ENCODE peak calls at places on chromosomes 13 and 19, in nine cellular contexts. K, S, Q, J, D, E, N, Z and F are unnamed samples.

GRCh38 chr13:91313103-91313502 is 34.4 kb upstream of the MIR17HG start:
- DNase-seq in K (no peak), S (no peak), Q (no peak), J (peak), D (no peak), E (no peak), N (no peak), Z (no peak), F (no peak)

GRCh38 chr13:84571264-84571663 is 689.0 kb upstream of the SLITRK1 start:
- DNase-seq in K (no peak), S (no peak), Q (no peak), J (no peak), D (no peak), E (no peak), N (no peak), Z (no peak), F (no peak)

GRCh38 chr19:56712609-56713008 is 41.1 kb upstream of the ZNF835 start:
- DNase-seq in K (no peak), S (no peak), Q (no peak), J (no peak), D (no peak), E (no peak), N (no peak), Z (no peak), F (no peak)

GRCh38 chr19:45215391-45216191 is 29.6 kb downstream of the EXOC3L2 start:
- DNase-seq in K (no peak), S (no peak), Q (peak), J (no peak), D (no peak), E (no peak), N (no peak), Z (peak), F (no peak)

GRCh38 chr13:78659450-78660110 is 625 bp upstream of the OBI1 start:
- DNase-seq in K (no peak), S (no peak), Q (no peak), J (no peak), D (no peak), E (no peak), N (no peak), Z (no peak), F (no peak)

GRCh38 chr13:27489456-27489855 is 39.1 kb upstream of the MTIF3 start:
- DNase-seq in K (no peak), S (no peak), Q (no peak), J (no peak), D (no peak), E (no peak), N (no peak), Z (no peak), F (no peak)

GRCh38 chr19:2846180-2846935 is 5.1 kb downstream of the ZNF555 start:
- DNase-seq in K (no peak), S (no peak), Q (no peak), J (no peak), D (no peak), E (no peak), N (no peak), Z (no peak), F (no peak)

GRCh38 chr13:50244913-50245574 is 229.8 kb downstream of the KCNRG start:
- DNase-seq in K (no peak), S (peak), Q (peak), J (no peak), D (no peak), E (no peak), N (no peak), Z (no peak), F (no peak)

GRCh38 chr19:29528350-29528945 is 2.7 kb downstream of the VSTM2B start:
- DNase-seq in K (peak), S (peak), Q (no peak), J (peak), D (no peak), E (peak), N (peak), Z (peak), F (peak)

GRCh38 chr13:86757236-86757978 is 913.8 kb upstream of the SLITRK5 start:
- DNase-seq in K (no peak), S (no peak), Q (no peak), J (no peak), D (no peak), E (no peak), N (no peak), Z (no peak), F (no peak)

GRCh38 chr19:30408734-30409301 is 36.6 kb downstream of the ZNF536 start:
- DNase-seq in K (no peak), S (no peak), Q (no peak), J (no peak), D (no peak), E (no peak), N (no peak), Z (no peak), F (no peak)

GRCh38 chr13:113622791-113623490 is 35.1 kb downstream of the ATP4B start:
- DNase-seq in K (no peak), S (no peak), Q (no peak), J (no peak), D (peak), E (peak), N (no peak), Z (peak), F (peak)

GRCh38 chr13:105333416-105333815 is 1202.0 kb downstream of the EFNB2 start:
- DNase-seq in K (no peak), S (no peak), Q (no peak), J (no peak), D (no peak), E (no peak), N (no peak), Z (no peak), F (no peak)

GRCh38 chr13:42547615-42548014 is 26.3 kb upstream of the TNFSF11 start:
- DNase-seq in K (no peak), S (no peak), Q (no peak), J (no peak), D (no peak), E (no peak), N (no peak), Z (no peak), F (no peak)

GRCh38 chr13:79060216-79060615 is 345.8 kb downstream of the RBM26 start:
- DNase-seq in K (no peak), S (no peak), Q (no peak), J (no peak), D (no peak), E (no peak), N (no peak), Z (no peak), F (no peak)

GRCh38 chr19:495440-496332 is 600 bp upstream of the MADCAM1 start:
- DNase-seq in K (no peak), S (no peak), Q (no peak), J (no peak), D (no peak), E (no peak), N (no peak), Z (peak), F (no peak)

GRCh38 chr19:45790942-45791341 is 1.7 kb downstream of the DMWD start:
- DNase-seq in K (no peak), S (no peak), Q (no peak), J (no peak), D (no peak), E (no peak), N (peak), Z (peak), F (no peak)

GRCh38 chr19:48644839-48645651 is 942 bp downstream of the CA11 start:
- DNase-seq in K (no peak), S (peak), Q (peak), J (peak), D (no peak), E (peak), N (peak), Z (peak), F (peak)
- TF ChIP-seq POLR2A in K (no peak), S (peak), Q (no peak), J (peak), D (no peak), E (no peak), N (no peak), Z (no peak), F (no peak)

GRCh38 chr19:48321372-48321621 is 4.1 kb upstream of the EMP3 start:
- DNase-seq in K (peak), S (peak), Q (peak), J (peak), D (peak), E (peak), N (peak), Z (peak), F (peak)
- TF ChIP-seq POLR2A in K (no peak), S (no peak), Q (no peak), J (peak), D (no peak), E (no peak), N (no peak), Z (no peak), F (no peak)

GRCh38 chr13:109215377-109215776 is 571.0 kb downstream of the IRS2 start:
- DNase-seq in K (no peak), S (no peak), Q (no peak), J (no peak), D (no peak), E (no peak), N (no peak), Z (no peak), F (no peak)
- TF ChIP-seq POLR2A in K (no peak), S (no peak), Q (no peak), J (no peak), D (no peak), E (no peak), N (no peak), Z (no peak), F (no peak)

GRCh38 chr13:103062079-103062478 is 4.1 kb downstream of the SLC10A2 start:
- DNase-seq in K (no peak), S (no peak), Q (no peak), J (no peak), D (no peak), E (no peak), N (no peak), Z (no peak), F (no peak)
- TF ChIP-seq POLR2A in K (no peak), S (no peak), Q (no peak), J (no peak), D (no peak), E (no peak), N (no peak), Z (no peak), F (no peak)